ENCODE peak calls at places on chromosomes 5 and 9, in four cellular contexts. T is PC-3; D is psoas muscle; U is CD4-positive, alpha-beta memory T cell. H is an unnamed sample.

GRCh38 chr5:25963251-25964008 is 1075.0 kb downstream of the CDH9 start:
- DNase-seq in T (no peak), D (peak), U (no peak), H (no peak)

GRCh38 chr9:77575785-77576184 is 72.3 kb downstream of the GNA14 start:
- DNase-seq in T (peak), D (no peak), U (no peak), H (peak)

GRCh38 chr5:43305948-43306563 is 7.2 kb downstream of the HMGCS1 start:
- DNase-seq in T (peak), D (no peak), U (peak), H (peak)

GRCh38 chr5:18141260-18141659 is 507.0 kb downstream of the TAF11L14 start:
- DNase-seq in T (no peak), D (no peak), U (no peak), H (no peak)

GRCh38 chr9:34562136-34562745 is 27.3 kb downstream of the CNTFR start:
- DNase-seq in T (peak), D (no peak), U (no peak), H (no peak)

GRCh38 chr5:122089614-122090013 is 11.6 kb upstream of the LOX start:
- DNase-seq in T (no peak), D (no peak), U (no peak), H (no peak)

GRCh38 chr9:126834672-126835071 is 25.8 kb upstream of the ZBTB34 start:
- DNase-seq in T (no peak), D (no peak), U (no peak), H (peak)

GRCh38 chr9:120559546-120559945 is 20.4 kb downstream of the CDK5RAP2 start:
- DNase-seq in T (no peak), D (no peak), U (no peak), H (no peak)

GRCh38 chr9:130234340-130235260 is 31.0 kb upstream of the HMCN2 start:
- DNase-seq in T (peak), D (peak), U (no peak), H (no peak)

GRCh38 chr5:143001764-143002351 is 231.7 kb downstream of the ARHGAP26 start:
- DNase-seq in T (peak), D (no peak), U (no peak), H (no peak)

GRCh38 chr9:3240651-3241268 is 285.0 kb downstream of the RFX3 start:
- DNase-seq in T (peak), D (peak), U (peak), H (peak)

GRCh38 chr9:89755835-89756234 is 151.0 kb downstream of the GADD45G start:
- DNase-seq in T (peak), D (no peak), U (no peak), H (no peak)

GRCh38 chr9:81893929-81894328 is 34.3 kb upstream of the SPATA31D4 start:
- DNase-seq in T (no peak), D (no peak), U (no peak), H (no peak)

GRCh38 chr9:17528859-17529258 is 50.0 kb upstream of the SH3GL2 start:
- DNase-seq in T (peak), D (no peak), U (no peak), H (peak)

GRCh38 chr5:55360190-55360589 is 52.4 kb downstream of the MTREX start:
- DNase-seq in T (peak), D (no peak), U (no peak), H (no peak)

GRCh38 chr5:14433202-14433601 is 148.4 kb upstream of the OTULINL start:
- DNase-seq in T (no peak), D (no peak), U (no peak), H (no peak)

GRCh38 chr9:126413470-126414051 is 86.9 kb downstream of the MVB12B start:
- DNase-seq in T (no peak), D (no peak), U (no peak), H (peak)

GRCh38 chr9:4334439-4334838 is 34.6 kb upstream of the GLIS3 start:
- DNase-seq in T (peak), D (peak), U (no peak), H (no peak)

GRCh38 chr9:32644698-32645097 is 9.2 kb upstream of the TAF1L start:
- DNase-seq in T (peak), D (no peak), U (no peak), H (no peak)

GRCh38 chr9:2087500-2088313 is 72.6 kb downstream of the SMARCA2 start:
- DNase-seq in T (peak), D (no peak), U (peak), H (peak)

GRCh38 chr5:68884144-68884754 is 209.6 kb upstream of the SLC30A5 start:
- DNase-seq in T (no peak), D (no peak), U (peak), H (peak)

GRCh38 chr5:123438902-123439301 is 15.7 kb upstream of the CEP120 start:
- DNase-seq in T (peak), D (no peak), U (no peak), H (no peak)

GRCh38 chr5:176535655-176536131 is 1.5 kb downstream of the RNF44 start:
- DNase-seq in T (peak), D (no peak), U (no peak), H (no peak)

GRCh38 chr5:127995556-127995955 is 88.0 kb upstream of the SLC12A2 start:
- DNase-seq in T (no peak), D (no peak), U (no peak), H (no peak)

GRCh38 chr5:100644206-100644605 is 109.0 kb downstream of the FAM174A start:
- DNase-seq in T (peak), D (no peak), U (no peak), H (no peak)

GRCh38 chr9:79812507-79813261 is 240.9 kb downstream of the TLE4 start:
- DNase-seq in T (no peak), D (no peak), U (no peak), H (peak)

GRCh38 chr5:134874831-134875655 is 872 bp downstream of the TXNDC15 start:
- DNase-seq in T (peak), D (peak), U (peak), H (no peak)

GRCh38 chr9:73370053-73370452 is 218.4 kb downstream of the ANXA1 start:
- DNase-seq in T (no peak), D (no peak), U (no peak), H (no peak)

GRCh38 chr5:121695307-121695706 is 156.4 kb upstream of the FTMT start:
- DNase-seq in T (no peak), D (no peak), U (no peak), H (no peak)

GRCh38 chr9:96073531-96074284 is 198.2 kb downstream of the ERCC6L2 start:
- DNase-seq in T (peak), D (no peak), U (no peak), H (no peak)

GRCh38 chr5:111782171-111782570 is 25.2 kb upstream of the NREP start:
- DNase-seq in T (peak), D (no peak), U (no peak), H (no peak)

GRCh38 chr5:172118891-172119290 is 69.1 kb downstream of the STK10 start:
- DNase-seq in T (no peak), D (no peak), U (no peak), H (no peak)

GRCh38 chr9:117184173-117184572 is 230.7 kb downstream of the ASTN2 start:
- DNase-seq in T (no peak), D (no peak), U (no peak), H (no peak)

GRCh38 chr9:109158656-109159055 is 8.4 kb downstream of the FRRS1L start:
- DNase-seq in T (no peak), D (no peak), U (no peak), H (no peak)

GRCh38 chr5:176742246-176743105 is 67.9 kb upstream of the UNC5A start:
- DNase-seq in T (no peak), D (no peak), U (no peak), H (no peak)

GRCh38 chr5:133927616-133928180 is 40.7 kb downstream of the C5orf15 start:
- DNase-seq in T (no peak), D (no peak), U (no peak), H (no peak)

GRCh38 chr9:15725953-15726352 is 173.1 kb downstream of the CCDC171 start:
- DNase-seq in T (peak), D (no peak), U (no peak), H (no peak)

GRCh38 chr5:174775071-174775470 is 50.7 kb downstream of the MSX2 start:
- DNase-seq in T (no peak), D (no peak), U (no peak), H (no peak)

GRCh38 chr5:83470516-83470915 is 1.0 kb upstream of the VCAN start:
- DNase-seq in T (no peak), D (no peak), U (no peak), H (no peak)
- H3K4me3 ChIP-seq in T (peak), D (no peak), U (no peak), H (no peak)

DNA sequence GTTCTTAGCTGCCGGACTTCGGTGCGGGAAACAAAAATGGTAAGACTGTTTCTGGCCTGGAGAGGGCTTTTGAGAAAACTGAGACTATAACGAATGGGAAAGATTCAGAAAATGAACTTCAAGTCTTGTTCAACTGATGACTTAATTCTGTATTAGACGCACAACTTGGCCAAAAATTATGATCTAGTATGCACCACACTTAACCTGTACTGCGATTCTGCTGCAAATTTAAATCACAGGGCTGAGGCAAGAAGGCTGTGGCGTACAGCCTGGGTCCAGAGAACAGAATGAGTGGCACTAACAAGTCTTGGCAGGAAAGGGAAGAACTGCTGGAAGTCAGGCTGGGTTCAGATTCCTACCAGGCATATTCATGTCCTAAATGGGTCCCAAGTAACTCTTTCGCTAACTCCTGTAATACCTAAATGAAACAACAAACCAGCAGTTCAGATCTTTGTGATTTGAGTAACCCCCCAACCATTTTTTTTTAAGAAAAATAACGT is 781 bp upstream of the COL23A1 start:
- DNase-seq in T (no peak), D (peak), U (no peak), H (no peak)
- H3K4me3 ChIP-seq in T (peak), D (peak), U (no peak), H (no peak)

DNA sequence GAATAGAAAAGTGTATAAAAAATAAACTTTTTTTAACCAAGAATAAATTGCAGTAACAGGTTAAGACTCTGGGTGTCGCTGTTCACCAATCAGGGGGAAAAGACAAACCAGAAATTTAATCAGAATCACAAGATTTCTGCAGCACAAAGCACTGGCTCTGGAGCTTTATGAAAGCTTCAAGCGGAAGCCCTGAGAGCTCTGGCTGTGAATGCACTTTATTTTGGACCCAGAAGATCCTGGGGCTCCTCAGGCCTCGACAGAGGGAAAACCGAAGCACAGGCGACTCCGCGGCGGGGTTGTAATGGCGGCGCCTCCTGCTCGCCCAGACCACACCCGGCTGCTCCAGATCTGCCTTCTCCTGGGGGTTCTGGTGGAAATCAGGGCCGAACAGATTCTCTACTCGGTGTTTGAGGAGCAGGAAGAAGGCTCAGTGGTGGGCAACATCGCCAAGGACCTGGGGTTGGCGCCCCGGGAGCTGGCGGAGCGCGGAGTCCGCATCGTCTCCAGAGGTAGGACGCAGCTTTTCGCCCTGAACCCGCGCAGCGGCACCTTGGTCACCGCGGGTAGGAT is at the start of gene PCDHGA4:
- DNase-seq in T (no peak), D (peak), U (no peak), H (no peak)
- H3K4me3 ChIP-seq in T (no peak), D (peak), U (no peak), H (no peak)

GRCh38 chr9:128244443-128245226 is 31.2 kb downstream of the GOLGA2 start:
- DNase-seq in T (no peak), D (peak), U (no peak), H (no peak)
- H3K4me3 ChIP-seq in T (no peak), D (peak), U (no peak), H (no peak)

GRCh38 chr5:148833925-148834324 is 7.5 kb downstream of the ADRB2 start:
- DNase-seq in T (no peak), D (no peak), U (no peak), H (no peak)
- H3K4me3 ChIP-seq in T (no peak), D (peak), U (no peak), H (no peak)

GRCh38 chr5:76547891-76548524 is 75.2 kb downstream of the F2RL2 start:
- DNase-seq in T (no peak), D (no peak), U (no peak), H (no peak)

GRCh38 chr5:76547242-76547890 is 75.8 kb downstream of the F2RL2 start:
- DNase-seq in T (no peak), D (no peak), U (peak), H (peak)

GRCh38 chr5:76545184-76545583 is 78.0 kb downstream of the F2RL2 start:
- DNase-seq in T (no peak), D (no peak), U (no peak), H (no peak)

GRCh38 chr5:76548525-76549229 is 74.5 kb downstream of the F2RL2 start:
- DNase-seq in T (no peak), D (no peak), U (no peak), H (no peak)

DNA sequence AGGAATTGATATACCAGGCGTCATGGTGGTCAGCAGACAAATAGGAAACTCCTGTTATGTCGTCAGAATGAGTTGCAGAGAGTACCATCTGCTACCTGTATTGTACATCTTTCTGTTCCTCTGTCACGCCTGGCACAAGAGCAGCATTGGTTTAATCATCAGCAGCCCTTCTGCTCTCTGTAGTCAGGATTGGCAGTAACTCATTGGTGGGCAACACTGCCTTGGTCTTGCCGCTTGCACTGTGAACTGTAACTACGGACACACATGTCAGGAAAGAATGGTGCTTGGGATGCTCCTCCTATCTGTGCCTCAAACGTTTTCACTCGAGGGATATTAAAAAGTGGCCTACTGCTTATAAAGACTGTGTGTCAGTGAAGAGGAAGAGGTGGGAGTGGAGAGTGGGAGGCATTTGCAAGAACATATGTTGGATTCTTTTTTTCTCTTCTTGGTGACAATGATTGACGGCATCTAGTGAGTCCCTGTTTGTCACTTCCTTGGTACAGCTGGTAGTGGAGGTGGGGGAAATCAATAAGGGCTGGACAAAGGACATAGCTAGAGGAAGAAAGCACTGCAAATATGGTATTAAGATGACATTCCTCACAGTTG is 76.6 kb downstream of the F2RL2 start:
- DNase-seq in T (no peak), D (no peak), U (peak), H (no peak)
- H3K4me3 ChIP-seq in T (no peak), D (no peak), U (no peak), H (no peak)

DNA sequence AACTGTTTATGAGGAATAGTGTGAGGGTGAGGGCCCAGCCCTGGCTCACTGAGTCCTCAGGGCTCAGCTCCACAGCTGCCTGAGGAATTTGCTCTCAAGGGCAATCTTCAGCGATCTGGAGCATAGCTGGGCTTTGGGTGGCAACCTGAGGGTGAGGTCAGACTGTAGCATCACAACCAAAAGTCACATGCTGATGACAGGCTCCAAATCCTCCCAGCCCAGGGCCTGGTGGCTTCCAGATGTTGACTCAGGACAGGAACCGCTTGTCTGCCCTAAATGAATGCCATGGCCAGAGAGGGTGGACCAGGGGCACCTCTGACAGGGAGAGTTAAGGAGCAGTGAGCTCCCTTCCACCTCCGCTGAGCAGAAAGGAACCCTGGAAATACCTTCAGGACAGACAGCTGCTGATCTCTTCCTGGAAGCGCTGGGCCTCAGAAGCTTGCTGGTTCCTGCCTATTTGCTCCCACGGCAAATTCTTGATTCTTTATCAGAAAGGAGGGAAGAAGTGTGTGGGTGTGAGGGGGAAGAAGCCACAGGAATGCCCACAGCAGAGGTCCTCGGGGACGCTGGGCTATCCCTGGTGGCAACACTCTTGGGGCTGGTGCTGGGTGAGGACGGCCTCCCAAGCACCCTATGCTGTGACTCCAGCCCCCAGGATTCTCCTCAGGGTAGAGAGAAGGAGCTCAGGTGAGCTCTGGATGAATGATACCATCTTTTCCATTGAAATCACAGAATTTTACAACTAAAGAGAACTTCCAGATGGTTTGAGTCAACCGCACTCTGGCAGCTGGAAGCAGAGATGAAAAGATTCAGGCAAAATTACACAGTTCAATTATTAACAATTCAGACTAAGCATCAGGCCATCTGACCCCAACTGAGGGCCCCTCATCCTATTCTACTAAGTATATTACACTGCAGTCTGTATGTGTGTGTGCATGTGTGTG is 13.8 kb upstream of the CTSL start:
- DNase-seq in T (no peak), D (no peak), U (no peak), H (no peak)
- H3K4me3 ChIP-seq in T (no peak), D (no peak), U (no peak), H (no peak)

GRCh38 chr5:88882321-88883038 is 504 bp downstream of the MEF2C start:
- DNase-seq in T (peak), D (no peak), U (no peak), H (no peak)

GRCh38 chr5:88884435-88884877 is 1.5 kb upstream of the MEF2C start:
- DNase-seq in T (no peak), D (no peak), U (no peak), H (no peak)

GRCh38 chr5:88883059-88883565 is at the start of gene MEF2C:
- DNase-seq in T (peak), D (peak), U (no peak), H (no peak)

GRCh38 chr5:88885043-88885442 is 2.1 kb upstream of the MEF2C start:
- DNase-seq in T (no peak), D (no peak), U (no peak), H (no peak)

DNA sequence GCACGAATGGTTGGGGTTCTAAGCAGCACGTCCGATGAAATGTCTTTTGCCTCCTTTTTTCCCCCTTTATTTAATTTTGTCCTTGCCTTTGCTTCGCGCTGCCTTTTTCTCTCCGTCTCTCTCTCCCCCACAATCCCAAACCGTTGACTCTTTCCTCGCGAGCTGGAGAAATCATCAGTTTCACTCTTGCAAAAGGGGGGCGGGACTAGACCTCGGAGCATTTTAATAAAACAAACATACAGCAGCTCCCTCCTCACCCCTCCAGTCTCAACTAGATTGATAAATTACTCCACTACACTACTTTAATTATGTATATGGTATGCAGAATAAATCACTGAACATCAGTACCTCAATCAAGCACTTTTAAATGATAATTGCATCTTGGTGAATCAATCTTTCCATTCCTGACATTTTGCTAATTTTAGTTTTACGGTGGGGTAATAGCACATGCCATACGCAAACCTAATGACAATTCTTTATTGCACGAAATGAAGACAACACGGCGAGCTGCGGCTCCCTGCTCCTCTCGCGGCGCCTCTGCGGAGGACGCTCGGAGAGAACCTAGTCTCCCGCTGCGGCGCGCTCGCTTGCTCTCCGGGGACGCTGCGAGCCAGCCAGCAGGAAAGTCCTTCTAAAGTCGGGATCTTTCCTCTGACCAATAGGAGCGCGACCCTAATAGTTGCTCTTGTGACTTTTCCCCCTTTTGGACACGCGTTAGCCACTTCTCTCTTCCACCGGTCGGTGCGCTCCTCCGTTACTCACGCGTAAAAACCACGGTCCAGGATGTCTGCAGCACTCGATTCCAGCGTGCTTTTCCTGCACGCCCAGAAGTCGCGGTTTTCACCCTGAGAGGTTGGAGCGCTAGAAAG is 816 bp upstream of the MEF2C start:
- DNase-seq in T (peak), D (peak), U (no peak), H (no peak)
- H3K4me3 ChIP-seq in T (peak), D (peak), U (no peak), H (no peak)

H was measured in Jurkat, Clone E6-1.